ENCODE peak calls at places on chromosomes 12 and 14, in four cellular contexts. J is HL-60, F is H1, X is HepG2. G is an unnamed sample.

GRCh38 chr14:93759781-93760307 is 28.4 kb downstream of the PRIMA1 start:
- DNase-seq in J (no peak), X (no peak), F (no peak), G (no peak)

GRCh38 chr14:54127526-54127925 is 170.9 kb upstream of the BMP4 start:
- DNase-seq in J (no peak), X (no peak), F (no peak), G (no peak)

GRCh38 chr12:83089575-83089974 is 402.9 kb downstream of the TMTC2 start:
- DNase-seq in X (no peak), F (no peak), J (no peak), G (no peak)

GRCh38 chr14:77151918-77152588 is 10.5 kb upstream of the ZDHHC22 start:
- DNase-seq in F (no peak), J (no peak), X (no peak), G (no peak)

GRCh38 chr12:750356-751191 is 1.8 kb upstream of the WNK1 start:
- DNase-seq in X (no peak), J (no peak), F (no peak), G (no peak)

GRCh38 chr12:9701380-9702154 is 31.3 kb downstream of the CLECL1 start:
- DNase-seq in J (no peak), F (no peak), X (no peak), G (no peak)

GRCh38 chr12:111046896-111047295 is 126.5 kb upstream of the MYL2 start:
- DNase-seq in J (no peak), F (no peak), X (no peak), G (no peak)

GRCh38 chr14:54803396-54803795 is 99.2 kb downstream of the GCH1 start:
- DNase-seq in X (no peak), F (no peak), J (no peak), G (no peak)

GRCh38 chr12:47964102-47964723 is 817 bp downstream of the TMEM106C start:
- DNase-seq in X (no peak), F (no peak), J (no peak), G (no peak)

GRCh38 chr12:50734409-50735263 is 29.3 kb upstream of the ATF1 start:
- DNase-seq in X (peak), F (peak), J (no peak), G (peak)

DNA sequence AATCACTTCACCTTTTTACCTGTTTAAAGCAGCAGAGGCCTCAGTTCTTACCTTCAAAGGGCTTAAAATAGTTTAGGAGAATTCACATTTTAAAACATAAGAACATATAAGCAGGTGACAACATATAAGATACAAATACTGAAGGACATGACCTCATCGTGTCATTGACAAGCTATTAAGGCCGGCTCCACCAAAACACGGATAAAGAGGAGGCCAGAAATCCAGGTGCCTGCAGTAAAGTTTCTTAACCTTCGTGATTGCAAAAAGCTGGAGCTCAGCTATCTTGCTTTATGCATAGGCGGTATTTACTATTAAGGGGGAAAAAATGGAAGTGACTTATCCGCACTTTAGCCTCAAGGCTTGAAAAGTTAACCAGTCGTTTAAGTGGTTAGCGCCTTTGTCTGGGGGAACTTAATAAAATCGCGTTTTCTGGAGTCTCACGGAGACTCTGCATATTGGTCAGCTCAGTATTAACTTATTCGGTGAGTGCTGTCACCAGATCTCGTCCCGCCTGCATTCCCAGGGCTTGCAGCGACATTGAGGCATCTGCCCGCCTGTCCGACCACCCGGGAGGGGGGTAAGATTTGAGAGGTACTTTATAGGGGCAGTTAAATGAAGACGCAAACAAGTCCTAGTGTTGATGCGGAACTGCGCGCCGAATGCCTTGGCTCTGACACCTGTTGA is 1.1 kb upstream of the SP1 start:
- DNase-seq in X (no peak), F (no peak), J (peak), G (no peak)
- TF ChIP-seq GABPA in X (no peak), F (no peak), J (no peak), G (no peak)

DNA sequence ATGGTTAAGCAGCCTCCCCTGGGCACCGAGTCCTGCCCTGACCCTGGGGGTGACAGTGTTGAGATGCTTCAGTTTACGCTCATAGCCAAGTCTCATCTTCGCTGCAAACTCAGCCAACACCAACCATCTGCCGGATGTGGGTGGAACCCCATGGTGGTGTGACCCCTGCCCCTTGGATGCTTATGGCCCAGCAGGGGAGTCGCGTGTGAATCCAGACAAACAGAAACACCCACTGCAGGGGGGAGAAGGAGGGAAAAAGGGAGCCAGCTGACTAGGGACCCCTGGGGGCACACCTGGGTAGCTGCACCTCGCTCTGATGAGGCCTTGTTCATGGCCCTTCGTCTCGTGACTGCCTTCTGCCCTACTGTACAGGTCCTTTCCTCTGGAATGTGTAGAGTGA is 23.8 kb downstream of the AACS start:
- DNase-seq in X (no peak), J (no peak), F (no peak), G (peak)
- TF ChIP-seq GABPA in X (no peak), J (no peak), F (no peak), G (no peak)

DNA sequence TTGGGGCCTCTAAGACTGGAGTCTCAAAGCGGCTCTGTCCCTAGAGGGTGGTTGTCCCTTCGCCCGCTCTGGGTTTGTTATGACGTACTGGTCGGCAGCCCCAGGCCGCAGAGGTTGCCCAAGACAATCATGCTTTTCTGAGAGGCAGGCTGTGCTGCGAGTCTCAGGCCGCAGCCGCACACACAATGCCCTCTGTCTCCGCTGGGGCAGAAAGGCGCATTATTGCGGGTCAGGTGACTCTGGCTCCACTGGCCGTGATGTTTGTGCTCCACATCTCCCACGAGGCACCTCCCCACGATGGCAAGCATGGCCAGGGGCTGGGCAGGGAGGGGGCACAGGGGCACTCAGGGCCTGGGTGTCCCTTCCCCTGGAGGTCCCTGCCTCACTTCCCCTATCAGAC is 21.0 kb upstream of the PLEKHG3 start:
- DNase-seq in F (no peak), J (no peak), X (peak), G (no peak)
- TF ChIP-seq GABPA in F (no peak), J (no peak), X (no peak), G (no peak)

GRCh38 chr14:105377555-105378182 is 20.7 kb upstream of the TEX22 start:
- DNase-seq in X (no peak), J (no peak), F (no peak), G (peak)

GRCh38 chr14:105374389-105374788 is 23.9 kb upstream of the TEX22 start:
- DNase-seq in X (no peak), F (no peak), J (no peak), G (peak)

GRCh38 chr14:105376521-105377440 is 21.6 kb upstream of the TEX22 start:
- DNase-seq in X (no peak), F (peak), J (no peak), G (peak)

GRCh38 chr14:105378199-105378598 is 20.1 kb upstream of the TEX22 start:
- DNase-seq in J (no peak), X (no peak), F (no peak), G (peak)

DNA sequence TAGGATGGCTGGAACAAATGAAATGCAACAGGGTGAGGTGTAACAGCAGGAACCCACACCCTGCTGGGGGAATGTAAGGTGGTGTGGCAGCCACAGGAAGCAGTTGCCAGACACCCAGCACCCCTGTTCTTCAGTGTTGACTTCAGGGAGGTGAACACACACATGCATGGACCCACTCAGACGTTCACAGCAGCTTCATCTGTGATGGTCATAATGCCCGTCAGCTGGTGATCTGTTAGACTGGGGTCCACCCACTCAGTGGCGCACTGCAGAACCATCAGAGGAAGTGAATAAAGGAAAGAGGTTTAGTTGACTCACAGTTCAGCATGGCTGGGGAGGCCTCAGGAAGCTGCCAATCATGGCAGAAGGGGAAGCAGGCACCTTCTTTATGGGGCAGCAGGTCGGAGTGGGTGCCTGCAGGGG is 22.7 kb upstream of the TEX22 start:
- DNase-seq in J (peak), X (no peak), F (no peak), G (no peak)
- TF ChIP-seq GABPA in J (no peak), X (no peak), F (no peak), G (no peak)

GRCh38 chr12:1781770-1782169 is 38.6 kb upstream of the LRTM2 start:
- DNase-seq in J (no peak), F (no peak), X (peak), G (no peak)

GRCh38 chr12:1782215-1782614 is 38.1 kb upstream of the LRTM2 start:
- DNase-seq in X (no peak), J (no peak), F (no peak), G (no peak)

GRCh38 chr12:1777798-1778197 is 42.6 kb upstream of the LRTM2 start:
- DNase-seq in F (no peak), X (no peak), J (no peak), G (no peak)

GRCh38 chr12:1778911-1779310 is 41.5 kb upstream of the LRTM2 start:
- DNase-seq in J (no peak), X (no peak), F (no peak), G (no peak)

DNA sequence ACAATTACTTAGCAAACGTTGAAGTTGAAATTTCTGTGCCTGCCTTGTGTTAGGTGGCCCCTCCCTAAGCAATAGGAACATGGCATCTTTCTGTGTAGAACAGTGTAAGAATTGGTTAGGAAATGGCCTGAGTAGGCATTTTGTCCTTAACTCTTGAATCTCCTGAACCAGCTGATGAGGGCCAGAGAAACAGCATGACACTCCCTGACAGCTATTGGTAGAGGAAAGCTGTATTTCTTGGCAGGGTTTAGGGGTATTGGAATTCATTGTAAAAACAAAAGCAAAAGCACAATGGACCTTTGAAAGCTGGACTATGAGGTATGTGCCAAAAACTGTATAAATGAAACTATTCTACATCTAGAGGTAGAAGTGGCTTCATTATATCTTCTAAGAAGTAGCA is 40.6 kb upstream of the LRTM2 start:
- DNase-seq in F (no peak), J (no peak), X (no peak), G (no peak)
- TF ChIP-seq GABPA in F (no peak), J (no peak), X (no peak), G (no peak)

GRCh38 chr14:99212199-99212598 is 59.8 kb downstream of the BCL11B start:
- DNase-seq in J (no peak), F (no peak), X (no peak), G (no peak)

GRCh38 chr14:99212646-99213045 is 59.4 kb downstream of the BCL11B start:
- DNase-seq in F (no peak), J (no peak), X (no peak), G (no peak)

GRCh38 chr14:99213101-99213500 is 58.9 kb downstream of the BCL11B start:
- DNase-seq in X (no peak), J (no peak), F (no peak), G (no peak)

GRCh38 chr14:99214701-99215100 is 57.3 kb downstream of the BCL11B start:
- DNase-seq in F (no peak), J (no peak), X (no peak), G (no peak)

GRCh38 chr14:99213603-99214002 is 58.4 kb downstream of the BCL11B start:
- DNase-seq in F (no peak), J (no peak), X (no peak), G (no peak)
- TF ChIP-seq GABPA in F (no peak), J (no peak), X (no peak), G (no peak)